ENCODE peak calls at places on chromosomes 13 and 19, in ten cellular contexts. R is astrocyte; A is CD8-positive, alpha-beta T cell; V is aorta; L is pancreas; O is Peyer's patch; E is colonic mucosa; C is tibial artery; W is esophagus squamous epithelium; Q is prostate gland. G is an unnamed sample.

GRCh38 chr19:55502197-55502952 is 14.1 kb downstream of the SSC5D start:
- DNase-seq in R (no peak), A (no peak), V (no peak), L (no peak), O (no peak), E (no peak), C (no peak), W (no peak), Q (no peak), G (no peak)

GRCh38 chr19:38193445-38193844 is 30.6 kb downstream of the DPF1 start:
- DNase-seq in R (no peak), A (no peak), V (no peak), L (no peak), O (no peak), E (no peak), C (no peak), W (no peak), Q (no peak), G (no peak)

GRCh38 chr13:113178070-113178895 is 19.8 kb downstream of the PROZ start:
- DNase-seq in R (peak; percentile 97), A (no peak), V (no peak), L (no peak), O (no peak), E (no peak), C (no peak), W (no peak), Q (no peak), G (no peak)

GRCh38 chr13:40933508-40933907 is 85.6 kb downstream of the ELF1 start:
- DNase-seq in R (no peak), A (no peak), V (no peak), L (no peak), O (no peak), E (no peak), C (no peak), W (no peak), Q (no peak), G (no peak)

GRCh38 chr19:38394488-38394887 is 6.0 kb downstream of the SPRED3 start:
- DNase-seq in R (no peak), A (peak; percentile 74), V (no peak), L (no peak), O (peak; percentile 59), E (no peak), C (no peak), W (no peak), Q (no peak), G (no peak)

GRCh38 chr19:47991191-47991808 is 670 bp downstream of the BSPH1 start:
- DNase-seq in R (no peak), A (no peak), V (no peak), L (no peak), O (no peak), E (no peak), C (no peak), W (no peak), Q (no peak), G (no peak)

GRCh38 chr19:7648265-7649014 is 11.5 kb downstream of the STXBP2 start:
- DNase-seq in R (no peak), A (no peak), V (no peak), L (no peak), O (no peak), E (no peak), C (no peak), W (no peak), Q (no peak), G (no peak)

GRCh38 chr19:23439623-23440022 is 44.4 kb upstream of the ZNF91 start:
- DNase-seq in R (no peak), A (no peak), V (no peak), L (no peak), O (no peak), E (no peak), C (no peak), W (no peak), Q (no peak), G (no peak)

GRCh38 chr19:12868540-12869112 is 12.6 kb downstream of the DNASE2 start:
- DNase-seq in R (no peak), A (no peak), V (no peak), L (no peak), O (no peak), E (no peak), C (no peak), W (no peak), Q (no peak), G (no peak)

GRCh38 chr13:41985788-41986508 is 25.0 kb upstream of the VWA8 start:
- DNase-seq in R (no peak), A (no peak), V (no peak), L (no peak), O (no peak), E (no peak), C (no peak), W (no peak), Q (no peak), G (no peak)

DNA sequence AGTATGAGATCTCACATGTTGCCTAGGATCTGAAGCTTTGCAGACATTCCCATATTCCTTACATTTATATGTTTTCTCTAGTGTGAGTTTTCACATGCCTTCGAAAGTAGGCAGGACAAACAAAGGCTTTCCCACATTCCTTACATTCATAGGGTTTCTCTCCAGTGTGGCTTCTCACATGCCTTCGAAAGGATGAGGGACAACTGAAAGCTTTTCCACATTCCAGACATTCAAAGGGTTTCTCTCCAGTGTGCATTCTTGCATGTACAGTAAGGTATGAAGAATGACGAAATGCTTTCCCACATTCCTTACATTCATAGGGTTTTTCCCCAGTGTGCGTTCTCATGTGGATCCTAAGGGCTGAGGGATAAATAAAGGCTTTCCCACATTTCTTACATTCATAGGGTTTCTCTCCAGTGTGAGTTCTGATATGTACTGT is 14.2 kb downstream of the ZNF699 start:
- DNase-seq in R (peak; percentile 14), A (no peak), V (no peak), L (no peak), O (no peak), E (no peak), C (no peak), W (no peak), Q (no peak), G (no peak)
- H3K36me3 ChIP-seq in R (peaks cover 54% of the 10 kb centered on the region), A (peaks cover 45% of the 10 kb centered on the region), V (peaks cover 28% of the 10 kb centered on the region), L (peaks cover 22% of the 10 kb centered on the region), O (no peaks in the 10 kb centered on the region), E (no peaks in the 10 kb centered on the region), C (peaks cover 96% of the 10 kb centered on the region), W (peaks cover 4% of the 10 kb centered on the region), Q (peaks cover 27% of the 10 kb centered on the region), G (peaks cover 35% of the 10 kb centered on the region)

DNA sequence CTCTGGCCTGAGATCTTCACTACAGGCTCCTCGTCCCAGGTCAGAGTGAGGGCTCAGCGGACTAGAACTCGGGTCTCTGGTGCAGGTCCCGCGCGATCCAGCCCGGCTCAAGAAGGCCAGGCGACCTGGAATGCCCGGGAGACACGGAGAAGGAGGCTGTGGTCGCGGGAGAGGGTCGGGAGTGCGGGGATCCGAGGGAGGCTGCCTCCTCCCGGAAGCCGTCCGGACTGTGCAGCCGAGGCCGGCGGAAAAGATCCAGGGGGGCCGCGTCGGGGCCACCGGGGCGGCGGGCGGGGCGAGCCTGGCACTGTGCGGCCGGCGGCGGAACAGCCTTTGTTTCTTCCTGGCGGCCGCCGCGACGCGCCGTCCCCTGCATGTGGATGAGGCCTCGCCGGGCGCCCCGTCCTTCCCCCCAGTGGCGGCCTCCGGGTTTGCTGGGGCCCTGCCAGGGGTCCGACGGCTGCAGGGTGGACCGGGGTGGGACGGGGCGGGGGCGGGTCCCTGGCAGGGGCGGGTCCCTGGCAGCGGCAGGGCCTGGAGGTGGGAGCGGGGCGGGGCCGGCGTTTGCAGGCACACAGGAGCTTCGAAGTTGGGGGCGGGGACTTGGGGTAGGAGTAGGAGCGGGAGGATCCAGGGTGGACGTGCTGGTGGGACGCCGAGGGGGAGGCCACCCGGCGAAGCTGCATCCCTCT is 1.0 kb upstream of the SLC7A10 start:
- DNase-seq in R (no peak), A (no peak), V (no peak), L (no peak), O (peak; percentile 67), E (peak; percentile 43), C (no peak), W (no peak), Q (peak; percentile 24), G (peak; percentile 89)
- H3K27me3 ChIP-seq in R (peaks cover 53% of the 10 kb centered on the region), A (peaks cover 19% of the 10 kb centered on the region), V (no peaks in the 10 kb centered on the region), L (peaks cover 16% of the 10 kb centered on the region), O (no peaks in the 10 kb centered on the region), E (peaks cover 37% of the 10 kb centered on the region), C (peaks cover 5% of the 10 kb centered on the region), W (peaks cover 14% of the 10 kb centered on the region), Q (peaks cover 8% of the 10 kb centered on the region), G (peaks cover 47% of the 10 kb centered on the region)

GRCh38 chr13:75443356-75443958 is 38.5 kb downstream of the TBC1D4 start:
- DNase-seq in R (no peak), A (no peak), V (no peak), L (no peak), O (no peak), E (peak; percentile 40), C (no peak), W (no peak), Q (no peak), G (no peak)

GRCh38 chr13:75447493-75447892 is 34.5 kb downstream of the TBC1D4 start:
- DNase-seq in R (no peak), A (no peak), V (no peak), L (no peak), O (no peak), E (no peak), C (no peak), W (no peak), Q (no peak), G (no peak)

GRCh38 chr13:75444016-75444415 is 38.0 kb downstream of the TBC1D4 start:
- DNase-seq in R (no peak), A (no peak), V (no peak), L (no peak), O (no peak), E (no peak), C (no peak), W (no peak), Q (no peak), G (no peak)

GRCh38 chr13:75446874-75447273 is 35.1 kb downstream of the TBC1D4 start:
- DNase-seq in R (no peak), A (no peak), V (no peak), L (no peak), O (no peak), E (no peak), C (no peak), W (no peak), Q (no peak), G (no peak)

GRCh38 chr13:75445717-75446529 is 36.0 kb downstream of the TBC1D4 start:
- DNase-seq in R (no peak), A (no peak), V (no peak), L (no peak), O (no peak), E (no peak), C (no peak), W (no peak), Q (no peak), G (no peak)
- H3K4me1 ChIP-seq in R (no peaks in the 10 kb centered on the region), A (no peaks in the 10 kb centered on the region), V (no peaks in the 10 kb centered on the region), L (peaks cover 25% of the 10 kb centered on the region), O (no peaks in the 10 kb centered on the region), E (no peaks in the 10 kb centered on the region), C (peaks cover 6% of the 10 kb centered on the region), W (peaks cover 3% of the 10 kb centered on the region), Q (no peaks in the 10 kb centered on the region), G (peaks cover 4% of the 10 kb centered on the region)

DNA sequence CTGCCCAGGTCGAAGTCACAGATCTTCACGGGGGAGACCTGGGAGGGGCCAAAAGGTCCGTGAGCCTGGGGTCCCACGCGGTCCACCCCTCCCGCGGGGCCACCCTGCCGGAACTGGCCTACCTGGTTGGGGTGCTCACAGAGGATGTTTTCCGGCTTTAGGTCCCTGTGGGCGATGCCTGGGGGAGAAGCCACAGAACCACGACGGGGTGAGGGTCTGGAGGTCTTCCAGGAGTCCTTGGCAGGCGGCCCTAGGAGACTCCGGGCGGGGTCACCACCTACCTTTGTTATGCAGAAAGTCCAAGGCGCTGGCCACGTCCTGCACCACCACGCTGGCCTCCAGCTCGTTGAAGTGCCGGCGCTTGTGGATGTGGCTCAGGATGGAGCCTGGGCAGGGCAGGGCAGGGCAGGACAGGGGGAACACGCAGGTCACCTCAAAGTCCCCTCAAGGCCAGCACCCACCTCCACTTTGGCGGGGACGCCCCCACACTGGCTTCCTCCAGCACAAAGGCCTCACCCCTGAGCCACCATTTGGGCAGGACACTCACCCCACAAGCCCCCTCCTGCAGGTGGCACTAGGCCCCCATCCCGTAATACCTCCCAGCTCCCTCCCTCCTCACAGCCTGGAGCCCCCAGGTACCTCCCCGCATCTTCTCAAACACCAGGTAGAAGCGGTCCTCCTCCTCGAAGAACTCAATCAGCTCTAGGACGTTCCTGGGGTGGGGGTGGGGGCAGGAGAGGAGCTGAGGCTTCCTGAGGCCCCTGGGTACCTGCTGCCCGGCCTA is 8.4 kb downstream of the MKNK2 start:
- DNase-seq in R (no peak), A (no peak), V (peak; percentile 82), L (peak; percentile 74), O (peak; percentile 70), E (peak; percentile 65), C (no peak), W (no peak), Q (no peak), G (peak; percentile 77)
- H3K36me3 ChIP-seq in R (no peaks in the 10 kb centered on the region), A (peaks cover 38% of the 10 kb centered on the region), V (peaks cover 3% of the 10 kb centered on the region), L (peaks cover 32% of the 10 kb centered on the region), O (no peaks in the 10 kb centered on the region), E (peaks cover 42% of the 10 kb centered on the region), C (peaks cover 69% of the 10 kb centered on the region), W (peaks cover 66% of the 10 kb centered on the region), Q (peaks cover 19% of the 10 kb centered on the region), G (peaks cover 87% of the 10 kb centered on the region)

G was measured in upper lobe of right lung.